ENCODE peak calls at places on chromosome 16, in four cellular contexts. V is PC-3, B is GM12878, I is A673. N is an unnamed sample. For H3K4me1, the result is how much of the 10 kb centered on the place peaks cover.

GRCh38 chr16:85221081-85221809 is 109.0 kb upstream of the CIBAR2 start:
- DNase-seq in V (no peak), B (no peak), I (no peak), N (no peak)

GRCh38 chr16:8955828-8956227 is 7.9 kb downstream of the USP7 start:
- DNase-seq in V (no peak), B (no peak), I (no peak), N (no peak)

GRCh38 chr16:88618182-88618955 is 20.0 kb upstream of the IL17C start:
- DNase-seq in V (no peak), B (no peak), I (no peak), N (no peak)

GRCh38 chr16:19757026-19757425 is 39.0 kb downstream of the IQCK start:
- DNase-seq in V (no peak), B (no peak), I (no peak), N (no peak)

GRCh38 chr16:87101903-87102302 is 215.3 kb downstream of the C16orf95 start:
- DNase-seq in V (peak), B (no peak), I (no peak), N (no peak)

GRCh38 chr16:73743665-73744496 is 552.7 kb upstream of the PSMD7 start:
- DNase-seq in V (no peak), B (no peak), I (peak), N (no peak)

GRCh38 chr16:576823-577201 is 7.0 kb downstream of the PIGQ start:
- DNase-seq in V (no peak), B (no peak), I (no peak), N (no peak)

GRCh38 chr16:67669499-67670101 is 3.0 kb downstream of the C16orf86 start:
- DNase-seq in V (no peak), B (no peak), I (no peak), N (no peak)

GRCh38 chr16:57594531-57595031 is 33.8 kb upstream of the ADGRG1 start:
- DNase-seq in V (no peak), B (no peak), I (no peak), N (no peak)

GRCh38 chr16:20740007-20740883 is 1.4 kb downstream of the THUMPD1 start:
- DNase-seq in V (peak), B (no peak), I (peak), N (no peak)

GRCh38 chr16:70767377-70768204 is 33.4 kb downstream of the VAC14 start:
- DNase-seq in V (peak), B (no peak), I (no peak), N (no peak)

GRCh38 chr16:54407596-54407995 is 121.0 kb upstream of the IRX3 start:
- DNase-seq in V (no peak), B (no peak), I (no peak), N (no peak)

GRCh38 chr16:50473375-50473945 is 74.7 kb upstream of the NKD1 start:
- DNase-seq in V (peak), B (peak), I (no peak), N (no peak)

GRCh38 chr16:76748698-76749097 is 442.3 kb upstream of the MON1B start:
- DNase-seq in V (no peak), B (no peak), I (no peak), N (no peak)

GRCh38 chr16:50615891-50616290 is 65.2 kb downstream of the SNX20 start:
- DNase-seq in V (no peak), B (no peak), I (no peak), N (no peak)

GRCh38 chr16:66517586-66518263 is 32.2 kb downstream of the TK2 start:
- DNase-seq in V (no peak), B (no peak), I (no peak), N (no peak)

GRCh38 chr16:26993988-26994387 is 72.7 kb upstream of the C16orf82 start:
- DNase-seq in V (no peak), B (no peak), I (no peak), N (no peak)

GRCh38 chr16:31202402-31203385 is at the start of gene PYCARD:
- DNase-seq in V (peak), B (no peak), I (no peak), N (peak)

GRCh38 chr16:48969611-48970010 is 312.0 kb downstream of the CBLN1 start:
- DNase-seq in V (no peak), B (no peak), I (no peak), N (no peak)

GRCh38 chr16:48970216-48970615 is 311.4 kb downstream of the CBLN1 start:
- DNase-seq in V (no peak), B (no peak), I (no peak), N (no peak)

GRCh38 chr16:48971571-48972071 is 310.0 kb downstream of the CBLN1 start:
- DNase-seq in V (peak), B (no peak), I (peak), N (peak)

DNA sequence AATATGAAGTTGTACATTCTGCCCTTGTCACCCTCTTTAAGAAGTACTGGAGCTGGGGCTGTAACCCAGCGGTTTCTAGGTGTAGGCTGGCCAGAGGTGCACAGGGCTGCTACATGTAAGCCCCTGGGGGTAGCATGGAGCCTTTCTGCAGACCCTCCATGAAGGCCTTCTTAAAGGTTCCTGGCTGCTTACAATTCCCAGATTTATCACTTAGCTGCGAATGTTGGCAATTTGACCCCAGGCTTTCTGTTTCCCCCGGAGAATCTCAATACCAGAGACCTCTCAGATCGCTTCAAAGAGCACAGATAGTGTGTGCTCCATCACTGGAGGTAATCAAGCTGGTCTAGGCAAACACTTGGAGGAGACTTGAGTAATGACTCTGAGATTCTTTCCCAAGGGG is 309.4 kb downstream of the CBLN1 start:
- DNase-seq in V (no peak), B (no peak), I (no peak), N (no peak)
- H3K4me1 ChIP-seq in V (under half), B (under half), I (under half), N (under half)

GRCh38 chr16:22397459-22397858 is 23.0 kb upstream of the CDR2 start:
- DNase-seq in V (peak), B (no peak), I (no peak), N (no peak)
- H3K4me1 ChIP-seq in V (under half), B (under half), I (under half), N (under half)

GRCh38 chr16:30137897-30138296 is 14.9 kb upstream of the MAPK3 start:
- DNase-seq in V (no peak), B (no peak), I (no peak), N (no peak)
- H3K4me1 ChIP-seq in V (under half), B (under half), I (under half), N (under half)

GRCh38 chr16:75244225-75244792 is 7.1 kb downstream of the BCAR1 start:
- DNase-seq in V (peak), B (no peak), I (no peak), N (peak)

GRCh38 chr16:75243667-75244224 is 7.7 kb downstream of the BCAR1 start:
- DNase-seq in V (no peak), B (no peak), I (no peak), N (no peak)

GRCh38 chr16:75246504-75247205 is 4.8 kb downstream of the BCAR1 start:
- DNase-seq in V (no peak), B (no peak), I (no peak), N (no peak)

GRCh38 chr16:75247249-75247648 is 4.2 kb downstream of the BCAR1 start:
- DNase-seq in V (no peak), B (no peak), I (no peak), N (no peak)

DNA sequence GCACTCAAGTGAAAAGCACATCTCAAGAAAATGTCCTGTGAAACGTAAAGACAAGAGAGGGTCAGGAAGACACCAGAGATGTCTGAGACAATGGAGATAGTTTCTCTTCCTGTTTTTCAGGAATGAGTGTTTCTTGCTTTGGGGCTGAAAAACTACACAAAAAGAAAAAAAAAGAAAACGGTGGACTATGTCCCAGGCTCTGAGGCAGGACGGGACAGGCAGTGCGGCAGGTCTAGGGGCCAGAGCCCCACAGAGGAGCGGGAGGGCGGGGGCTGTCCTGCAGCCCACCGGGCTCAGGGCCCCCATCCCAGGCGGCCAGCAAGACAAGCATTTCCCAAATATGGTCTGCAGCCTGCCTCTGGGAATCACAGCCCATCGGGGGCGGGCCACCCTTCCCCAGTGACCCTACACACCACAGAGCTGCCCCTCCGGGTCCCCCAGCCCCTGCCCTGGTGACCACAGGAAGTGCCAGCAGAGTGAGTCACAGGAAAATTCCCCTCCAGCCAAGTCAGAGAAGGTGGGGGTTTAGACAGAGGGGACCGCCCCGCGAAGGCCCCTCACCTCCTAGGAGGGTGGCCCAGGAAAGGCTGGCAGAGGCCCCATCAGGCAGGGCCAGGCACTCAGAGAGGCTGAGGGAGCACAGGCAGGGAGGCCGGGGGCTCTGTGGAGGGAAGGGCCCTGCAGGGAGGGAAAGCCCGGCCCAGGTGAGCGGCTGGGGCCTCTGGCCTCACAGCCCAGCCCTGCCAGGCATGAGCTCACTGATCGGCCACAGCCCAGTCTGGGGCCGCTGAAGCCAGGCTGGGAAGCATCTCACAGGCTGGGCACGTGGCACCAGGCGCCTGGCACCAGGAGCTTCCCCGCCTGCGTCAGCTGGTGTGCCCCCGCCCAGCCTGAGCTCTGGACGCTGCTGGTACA is 6.3 kb downstream of the BCAR1 start:
- DNase-seq in V (peak), B (no peak), I (no peak), N (peak)
- H3K4me1 ChIP-seq in V (half or more), B (under half), I (under half), N (half or more)